ENCODE peak calls at places on chromosome 19, in nine cellular contexts. N, O, Y, R, F, Q, S, W and P are unnamed samples.

GRCh38 chr19:5097959-5098623 is 129.2 kb downstream of the KDM4B start:
- DNase-seq in F (no peak), R (no peak), S (no peak), W (no peak), N (no peak), Y (no peak), Q (no peak), O (no peak), P (no peak)

GRCh38 chr19:42613666-42614065 is 18.9 kb upstream of the CEACAM8 start:
- DNase-seq in F (no peak), N (no peak), O (no peak), R (no peak), W (no peak), S (no peak), Q (no peak), Y (no peak), P (no peak)

GRCh38 chr19:57002765-57003164 is 117.0 kb upstream of the USP29 start:
- DNase-seq in W (no peak), O (no peak), F (no peak), S (no peak), Q (no peak), N (no peak), R (no peak), Y (no peak), P (no peak)

GRCh38 chr19:18785179-18786124 is 5.7 kb downstream of the COMP start:
- DNase-seq in W (peak), S (peak), Q (no peak), R (peak), F (peak), Y (peak), O (peak), N (peak), P (peak)

GRCh38 chr19:47036233-47036651 is 12.2 kb downstream of the TMEM160 start:
- DNase-seq in R (no peak), F (no peak), Q (no peak), N (no peak), W (peak), O (no peak), S (no peak), Y (peak), P (no peak)

GRCh38 chr19:6590458-6591319 is at the start of gene CD70:
- DNase-seq in N (peak), Q (no peak), Y (peak), W (no peak), S (no peak), O (peak), F (no peak), R (no peak), P (no peak)

GRCh38 chr19:33064117-33064777 is 441 bp downstream of the RHPN2 start:
- DNase-seq in Y (no peak), O (no peak), N (no peak), W (peak), S (no peak), Q (no peak), F (peak), R (no peak), P (no peak)

GRCh38 chr19:17075860-17076538 is 422 bp downstream of the MYO9B start:
- DNase-seq in F (peak), S (peak), Y (peak), Q (no peak), R (no peak), O (no peak), W (peak), N (peak), P (peak)

GRCh38 chr19:1206733-1207301 is 1.2 kb downstream of the STK11 start:
- DNase-seq in Y (no peak), O (no peak), N (peak), S (no peak), W (no peak), Q (no peak), F (no peak), R (no peak), P (no peak)

GRCh38 chr19:35791814-35792279 is 16.5 kb downstream of the ARHGAP33 start:
- DNase-seq in S (no peak), N (no peak), W (no peak), F (no peak), Q (no peak), R (no peak), O (no peak), Y (no peak), P (no peak)

GRCh38 chr19:18915639-18916038 is 3.5 kb downstream of the COPE start:
- DNase-seq in Y (peak), W (peak), O (peak), Q (no peak), S (no peak), R (peak), F (peak), N (no peak), P (peak)

GRCh38 chr19:17103177-17103576 is 27.6 kb downstream of the MYO9B start:
- DNase-seq in Y (peak), F (no peak), W (peak), R (peak), N (no peak), S (no peak), Q (no peak), O (peak), P (peak)

GRCh38 chr19:4066176-4066606 is 508 bp downstream of the ZBTB7A start:
- DNase-seq in F (peak), O (peak), Y (no peak), N (peak), R (no peak), S (peak), Q (no peak), W (no peak), P (no peak)

GRCh38 chr19:32336259-32337111 is 8.9 kb upstream of the ZNF507 start:
- DNase-seq in Q (peak), O (no peak), R (peak), Y (no peak), W (no peak), S (peak), N (no peak), F (no peak), P (no peak)

GRCh38 chr19:6970021-6970420 is 51.2 kb downstream of the MBD3L2B start:
- DNase-seq in F (no peak), S (no peak), Q (no peak), O (no peak), R (no peak), N (no peak), Y (no peak), W (no peak), P (no peak)

GRCh38 chr19:7550987-7551761 is 15.7 kb downstream of the PNPLA6 start:
- DNase-seq in F (peak), Y (peak), R (peak), O (peak), S (peak), W (peak), Q (peak), N (no peak), P (no peak)

GRCh38 chr19:18848860-18849661 is 17.3 kb downstream of the UPF1 start:
- DNase-seq in W (no peak), Q (no peak), S (peak), F (no peak), N (peak), O (no peak), R (peak), Y (no peak), P (peak)

GRCh38 chr19:18294467-18294864 is 13.0 kb upstream of the JUND start:
- DNase-seq in S (no peak), Q (no peak), Y (no peak), O (no peak), R (no peak), F (peak), W (peak), N (peak), P (no peak)

GRCh38 chr19:9037415-9038062 is 27.3 kb upstream of the MUC16 start:
- DNase-seq in F (no peak), O (no peak), W (no peak), Q (no peak), Y (no peak), N (no peak), S (no peak), R (no peak), P (no peak)

GRCh38 chr19:15173746-15174404 is 26.9 kb downstream of the NOTCH3 start:
- DNase-seq in W (no peak), F (no peak), N (no peak), R (peak), Q (no peak), Y (no peak), S (no peak), O (no peak), P (no peak)

GRCh38 chr19:2612619-2613249 is 89.8 kb downstream of the GNG7 start:
- DNase-seq in W (no peak), Y (no peak), F (no peak), O (no peak), S (peak), N (no peak), R (no peak), Q (no peak), P (no peak)

GRCh38 chr19:48842744-48843162 is 6.5 kb upstream of the HSD17B14 start:
- DNase-seq in R (peak), W (peak), O (peak), N (peak), Y (peak), S (no peak), F (peak), Q (no peak), P (peak)

GRCh38 chr19:56119585-56119978 is 1.5 kb downstream of the ZNF787 start:
- DNase-seq in N (no peak), W (no peak), Y (no peak), S (no peak), F (no peak), O (no peak), R (no peak), Q (no peak), P (no peak)

GRCh38 chr19:16351133-16351809 is 26.6 kb downstream of the KLF2 start:
- DNase-seq in R (no peak), O (no peak), W (no peak), S (no peak), Q (no peak), Y (no peak), N (no peak), F (no peak), P (peak)

GRCh38 chr19:4149518-4150288 is 3.7 kb upstream of the CREB3L3 start:
- DNase-seq in F (no peak), Q (no peak), N (no peak), Y (no peak), O (no peak), W (no peak), S (no peak), R (no peak), P (no peak)

GRCh38 chr19:32223106-32223505 is 122.3 kb upstream of the ZNF507 start:
- DNase-seq in O (no peak), F (no peak), S (no peak), W (no peak), Q (no peak), Y (no peak), R (no peak), N (no peak), P (no peak)

GRCh38 chr19:52542984-52543664 is 15.7 kb downstream of the ZNF808 start:
- DNase-seq in W (no peak), S (no peak), Q (no peak), O (no peak), N (no peak), Y (peak), F (peak), R (no peak), P (peak)

GRCh38 chr19:42285988-42286348 is 16.0 kb upstream of the PRR19 start:
- DNase-seq in Q (no peak), S (no peak), F (no peak), R (no peak), N (no peak), Y (no peak), W (no peak), O (no peak), P (no peak)

GRCh38 chr19:41928754-41929535 is 696 bp upstream of the ERFL start:
- DNase-seq in Q (no peak), F (peak), W (peak), S (no peak), O (no peak), R (no peak), Y (peak), N (peak), P (no peak)

GRCh38 chr19:18771328-18772242 is 19.5 kb downstream of the COMP start:
- DNase-seq in Q (no peak), F (no peak), W (no peak), Y (no peak), R (no peak), N (no peak), O (no peak), S (no peak), P (no peak)

GRCh38 chr19:17398902-17399527 is 5.0 kb upstream of the CCDC194 start:
- DNase-seq in W (no peak), F (no peak), Y (no peak), O (no peak), S (no peak), N (no peak), Q (no peak), R (no peak), P (no peak)

GRCh38 chr19:3792114-3792513 is 5.9 kb upstream of the MATK start:
- DNase-seq in F (no peak), Q (no peak), W (no peak), O (no peak), R (no peak), N (no peak), Y (no peak), S (no peak), P (no peak)

GRCh38 chr19:18373892-18374629 is 11.9 kb upstream of the GDF15 start:
- DNase-seq in R (peak), S (peak), F (peak), O (peak), W (peak), N (peak), Y (peak), Q (peak), P (peak)

GRCh38 chr19:16026756-16027155 is 49.5 kb upstream of the TPM4 start:
- DNase-seq in Y (no peak), S (no peak), W (no peak), N (no peak), Q (no peak), O (no peak), R (no peak), F (no peak), P (no peak)

GRCh38 chr19:585551-586110 is 4.0 kb upstream of the HCN2 start:
- DNase-seq in Q (no peak), Y (no peak), O (no peak), S (no peak), F (no peak), N (no peak), R (no peak), W (no peak), P (no peak)

GRCh38 chr19:16940626-16941025 is 51.8 kb downstream of the F2RL3 start:
- DNase-seq in F (no peak), N (no peak), R (no peak), O (no peak), W (no peak), Q (no peak), Y (no peak), S (no peak), P (no peak)

GRCh38 chr19:39532233-39533002 is at the start of gene EID2B:
- DNase-seq in N (peak), F (peak), R (peak), Y (peak), S (peak), W (peak), Q (peak), O (peak), P (peak)

GRCh38 chr19:4186087-4186993 is 3.9 kb downstream of the ANKRD24 start:
- DNase-seq in N (peak), O (peak), W (peak), S (peak), Y (peak), Q (no peak), R (peak), F (peak), P (peak)